ENCODE peak calls at places on chromosomes 5 and 9, in nine cellular contexts. One of them, this sample, is unnamed.

GRCh38 chr5:140113180-140113698 is 670 bp upstream of the PURA start:
- DNase-seq in M059J: no peak
- DNase-seq in AG08395: no peak
- DNase-seq in T-helper 17 cell: peak; percentile 13
- DNase-seq in LoVo: no peak
- DNase-seq in Peyer's patch: no peak
- DNase-seq in SW 1271: no peak
- DNase-seq in GDM1: no peak
- DNase-seq in HCEC 1CT: no peak
- DNase-seq in this sample: no peak

GRCh38 chr9:112485574-112485973 is 1.1 kb upstream of the KIAA1958 start:
- DNase-seq in LoVo: no peak
- DNase-seq in HCEC 1CT: no peak
- DNase-seq in SW 1271: no peak
- DNase-seq in T-helper 17 cell: no peak
- DNase-seq in M059J: no peak
- DNase-seq in AG08395: no peak
- DNase-seq in GDM1: no peak
- DNase-seq in Peyer's patch: no peak
- DNase-seq in this sample: no peak

GRCh38 chr9:105116047-105116868 is 128.2 kb upstream of the SLC44A1 start:
- DNase-seq in AG08395: no peak
- DNase-seq in T-helper 17 cell: no peak
- DNase-seq in HCEC 1CT: no peak
- DNase-seq in Peyer's patch: no peak
- DNase-seq in GDM1: no peak
- DNase-seq in SW 1271: no peak
- DNase-seq in M059J: peak; percentile 18
- DNase-seq in LoVo: no peak
- DNase-seq in this sample: no peak

GRCh38 chr5:145983461-145983860 is 47.1 kb downstream of the SH3RF2 start:
- DNase-seq in SW 1271: no peak
- DNase-seq in GDM1: no peak
- DNase-seq in T-helper 17 cell: no peak
- DNase-seq in AG08395: no peak
- DNase-seq in HCEC 1CT: no peak
- DNase-seq in M059J: no peak
- DNase-seq in Peyer's patch: no peak
- DNase-seq in LoVo: no peak
- DNase-seq in this sample: no peak

GRCh38 chr9:38276751-38277439 is 115.6 kb upstream of the ALDH1B1 start:
- DNase-seq in LoVo: no peak
- DNase-seq in M059J: no peak
- DNase-seq in Peyer's patch: no peak
- DNase-seq in SW 1271: no peak
- DNase-seq in T-helper 17 cell: no peak
- DNase-seq in GDM1: no peak
- DNase-seq in HCEC 1CT: no peak
- DNase-seq in AG08395: no peak
- DNase-seq in this sample: no peak

GRCh38 chr5:120507826-120508463 is 43.8 kb downstream of the PRR16 start:
- DNase-seq in M059J: no peak
- DNase-seq in LoVo: no peak
- DNase-seq in T-helper 17 cell: no peak
- DNase-seq in HCEC 1CT: peak; percentile 35
- DNase-seq in GDM1: no peak
- DNase-seq in AG08395: peak; percentile 11
- DNase-seq in SW 1271: no peak
- DNase-seq in Peyer's patch: no peak
- DNase-seq in this sample: no peak

GRCh38 chr5:39713224-39713911 is 288.6 kb upstream of the DAB2 start:
- DNase-seq in SW 1271: no peak
- DNase-seq in Peyer's patch: no peak
- DNase-seq in GDM1: no peak
- DNase-seq in LoVo: no peak
- DNase-seq in AG08395: peak; percentile 7
- DNase-seq in M059J: peak; percentile 69
- DNase-seq in T-helper 17 cell: no peak
- DNase-seq in HCEC 1CT: peak; percentile 41
- DNase-seq in this sample: no peak

GRCh38 chr5:112737088-112737471 is 605 bp upstream of the APC start:
- DNase-seq in M059J: peak; percentile 18
- DNase-seq in GDM1: no peak
- DNase-seq in SW 1271: no peak
- DNase-seq in T-helper 17 cell: no peak
- DNase-seq in HCEC 1CT: no peak
- DNase-seq in LoVo: no peak
- DNase-seq in AG08395: no peak
- DNase-seq in Peyer's patch: no peak
- DNase-seq in this sample: no peak

GRCh38 chr5:150561571-150562295 is 53.8 kb downstream of the NDST1 start:
- DNase-seq in Peyer's patch: no peak
- DNase-seq in AG08395: no peak
- DNase-seq in LoVo: no peak
- DNase-seq in M059J: no peak
- DNase-seq in SW 1271: no peak
- DNase-seq in HCEC 1CT: no peak
- DNase-seq in GDM1: no peak
- DNase-seq in T-helper 17 cell: no peak
- DNase-seq in this sample: no peak

GRCh38 chr5:81422671-81423070 is 28.7 kb upstream of the ACOT12 start:
- DNase-seq in LoVo: no peak
- DNase-seq in SW 1271: no peak
- DNase-seq in M059J: peak; percentile 95
- DNase-seq in HCEC 1CT: peak; percentile 94
- DNase-seq in Peyer's patch: no peak
- DNase-seq in AG08395: peak; percentile 11
- DNase-seq in T-helper 17 cell: no peak
- DNase-seq in GDM1: no peak
- DNase-seq in this sample: no peak

GRCh38 chr5:59685131-59685530 is 208.4 kb downstream of the PDE4D start:
- DNase-seq in SW 1271: no peak
- DNase-seq in T-helper 17 cell: no peak
- DNase-seq in Peyer's patch: no peak
- DNase-seq in HCEC 1CT: peak; percentile 65
- DNase-seq in LoVo: no peak
- DNase-seq in AG08395: no peak
- DNase-seq in GDM1: no peak
- DNase-seq in M059J: no peak
- DNase-seq in this sample: no peak

GRCh38 chr9:114452219-114453169 is 52.8 kb downstream of the WHRN start:
- DNase-seq in GDM1: peak; percentile 38
- DNase-seq in LoVo: no peak
- DNase-seq in HCEC 1CT: no peak
- DNase-seq in SW 1271: no peak
- DNase-seq in T-helper 17 cell: no peak
- DNase-seq in M059J: no peak
- DNase-seq in AG08395: no peak
- DNase-seq in Peyer's patch: peak; percentile 68
- DNase-seq in this sample: no peak

GRCh38 chr5:177399903-177400868 is at the start of gene PFN3:
- DNase-seq in AG08395: no peak
- DNase-seq in M059J: no peak
- DNase-seq in Peyer's patch: no peak
- DNase-seq in T-helper 17 cell: no peak
- DNase-seq in GDM1: no peak
- DNase-seq in SW 1271: no peak
- DNase-seq in HCEC 1CT: no peak
- DNase-seq in LoVo: no peak
- DNase-seq in this sample: no peak

GRCh38 chr5:93789173-93790070 is 48.0 kb upstream of the POU5F2 start:
- DNase-seq in GDM1: no peak
- DNase-seq in HCEC 1CT: peak; percentile 86
- DNase-seq in T-helper 17 cell: no peak
- DNase-seq in M059J: peak; percentile 79
- DNase-seq in Peyer's patch: no peak
- DNase-seq in LoVo: peak; percentile 15
- DNase-seq in AG08395: peak; percentile 52
- DNase-seq in SW 1271: peak; percentile 41
- DNase-seq in this sample: peak; percentile 9

GRCh38 chr5:44388504-44389409 is 463 bp downstream of the FGF10 start:
- DNase-seq in SW 1271: no peak
- DNase-seq in GDM1: no peak
- DNase-seq in T-helper 17 cell: no peak
- DNase-seq in Peyer's patch: no peak
- DNase-seq in AG08395: peak; percentile 26
- DNase-seq in HCEC 1CT: no peak
- DNase-seq in LoVo: peak; percentile 41
- DNase-seq in M059J: peak; percentile 1
- DNase-seq in this sample: no peak

GRCh38 chr5:76718381-76718832 is 2.5 kb downstream of the F2R start:
- DNase-seq in SW 1271: no peak
- DNase-seq in HCEC 1CT: no peak
- DNase-seq in AG08395: no peak
- DNase-seq in M059J: peak; percentile 84
- DNase-seq in LoVo: no peak
- DNase-seq in Peyer's patch: no peak
- DNase-seq in GDM1: no peak
- DNase-seq in T-helper 17 cell: no peak
- DNase-seq in this sample: no peak

GRCh38 chr9:7403839-7404238 is 395.7 kb downstream of the DMAC1 start:
- DNase-seq in AG08395: no peak
- DNase-seq in Peyer's patch: no peak
- DNase-seq in M059J: no peak
- DNase-seq in HCEC 1CT: no peak
- DNase-seq in LoVo: no peak
- DNase-seq in GDM1: no peak
- DNase-seq in T-helper 17 cell: no peak
- DNase-seq in SW 1271: no peak
- DNase-seq in this sample: no peak

GRCh38 chr9:103126494-103126893 is 131.4 kb downstream of the CYLC2 start:
- DNase-seq in M059J: no peak
- DNase-seq in HCEC 1CT: no peak
- DNase-seq in SW 1271: no peak
- DNase-seq in LoVo: no peak
- DNase-seq in Peyer's patch: no peak
- DNase-seq in AG08395: no peak
- DNase-seq in GDM1: no peak
- DNase-seq in T-helper 17 cell: no peak
- DNase-seq in this sample: no peak

GRCh38 chr5:57318251-57318650 is 144.4 kb downstream of the GPBP1 start:
- DNase-seq in SW 1271: no peak
- DNase-seq in AG08395: no peak
- DNase-seq in M059J: no peak
- DNase-seq in HCEC 1CT: no peak
- DNase-seq in Peyer's patch: no peak
- DNase-seq in LoVo: no peak
- DNase-seq in GDM1: no peak
- DNase-seq in T-helper 17 cell: no peak
- DNase-seq in this sample: no peak

GRCh38 chr5:83955916-83956315 is 235.3 kb upstream of the HAPLN1 start:
- DNase-seq in GDM1: peak; percentile 20
- DNase-seq in Peyer's patch: no peak
- DNase-seq in HCEC 1CT: peak; percentile 66
- DNase-seq in AG08395: peak; percentile 39
- DNase-seq in T-helper 17 cell: no peak
- DNase-seq in M059J: peak; percentile 81
- DNase-seq in LoVo: no peak
- DNase-seq in SW 1271: peak; percentile 5
- DNase-seq in this sample: no peak

GRCh38 chr5:127022846-127023245 is 7.5 kb downstream of the MARCHF3 start:
- DNase-seq in M059J: no peak
- DNase-seq in Peyer's patch: no peak
- DNase-seq in AG08395: no peak
- DNase-seq in HCEC 1CT: no peak
- DNase-seq in SW 1271: no peak
- DNase-seq in T-helper 17 cell: no peak
- DNase-seq in LoVo: no peak
- DNase-seq in GDM1: no peak
- DNase-seq in this sample: no peak

GRCh38 chr5:78706825-78707224 is 58.3 kb upstream of the LHFPL2 start:
- DNase-seq in M059J: no peak
- DNase-seq in Peyer's patch: no peak
- DNase-seq in AG08395: no peak
- DNase-seq in T-helper 17 cell: no peak
- DNase-seq in HCEC 1CT: peak; percentile 15
- DNase-seq in SW 1271: no peak
- DNase-seq in GDM1: no peak
- DNase-seq in LoVo: no peak
- DNase-seq in this sample: no peak

GRCh38 chr9:2771661-2772060 is 54.4 kb downstream of the KCNV2 start:
- DNase-seq in M059J: no peak
- DNase-seq in LoVo: no peak
- DNase-seq in SW 1271: no peak
- DNase-seq in AG08395: peak; percentile 13
- DNase-seq in T-helper 17 cell: no peak
- DNase-seq in HCEC 1CT: no peak
- DNase-seq in GDM1: no peak
- DNase-seq in Peyer's patch: no peak
- DNase-seq in this sample: no peak

This sample was measured in SW480.